ENCODE peak calls at places on chromosome 7, in nine cellular contexts. F is right lobe of liver, L is bronchial epithelial cell, H is pancreas, W is fibroblast of lung, E is A673, Q is neuronal stem cell, U is kidney, O is HL-60. K is an unnamed sample.

GRCh38 chr7:12571691-12572090 is 1.2 kb downstream of the SCIN start:
- DNase-seq in F (no peak), L (no peak), H (no peak), W (no peak), E (no peak), Q (no peak), U (no peak), O (no peak), K (no peak)

GRCh38 chr7:148912758-148913541 is 28.9 kb upstream of the EZH2 start:
- DNase-seq in F (no peak), L (peak), H (no peak), W (peak), E (no peak), Q (no peak), U (no peak), O (no peak), K (no peak)

GRCh38 chr7:150447966-150448788 is 2.3 kb upstream of the GIMAP8 start:
- DNase-seq in F (no peak), L (no peak), H (no peak), W (no peak), E (no peak), Q (no peak), U (no peak), O (no peak), K (no peak)

GRCh38 chr7:29426587-29426986 is 137.0 kb upstream of the PRR15 start:
- DNase-seq in F (no peak), L (no peak), H (no peak), W (no peak), E (no peak), Q (no peak), U (no peak), O (no peak), K (no peak)

GRCh38 chr7:16071246-16071857 is 350.0 kb downstream of the CRPPA start:
- DNase-seq in F (no peak), L (peak), H (no peak), W (peak), E (peak), Q (peak), U (no peak), O (no peak), K (no peak)

GRCh38 chr7:47154781-47155180 is 427.1 kb downstream of the TNS3 start:
- DNase-seq in F (no peak), L (no peak), H (no peak), W (no peak), E (no peak), Q (no peak), U (no peak), O (no peak), K (no peak)

GRCh38 chr7:107029764-107030286 is 14.7 kb upstream of the PRKAR2B start:
- DNase-seq in F (no peak), L (no peak), H (no peak), W (no peak), E (no peak), Q (no peak), U (no peak), O (no peak), K (no peak)

GRCh38 chr7:33550363-33550762 is 355.0 kb upstream of the BMPER start:
- DNase-seq in F (no peak), L (no peak), H (no peak), W (no peak), E (no peak), Q (no peak), U (no peak), O (no peak), K (no peak)

GRCh38 chr7:52826515-52826914 is 208.9 kb upstream of the POM121L12 start:
- DNase-seq in F (no peak), L (no peak), H (no peak), W (no peak), E (no peak), Q (no peak), U (no peak), O (no peak), K (no peak)

GRCh38 chr7:7924303-7924702 is 44.3 kb upstream of the GLCCI1 start:
- DNase-seq in F (no peak), L (no peak), H (no peak), W (no peak), E (no peak), Q (no peak), U (no peak), O (no peak), K (no peak)

GRCh38 chr7:54788664-54789063 is 29.7 kb upstream of the SEC61G start:
- DNase-seq in F (no peak), L (peak), H (peak), W (peak), E (peak), Q (peak), U (no peak), O (peak), K (peak)

GRCh38 chr7:44935016-44935415 is 43.8 kb downstream of the MYO1G start:
- DNase-seq in F (no peak), L (no peak), H (no peak), W (no peak), E (no peak), Q (no peak), U (no peak), O (no peak), K (no peak)

GRCh38 chr7:98399903-98400537 is 870 bp downstream of the BAIAP2L1 start:
- DNase-seq in F (peak), L (no peak), H (no peak), W (peak), E (no peak), Q (peak), U (no peak), O (no peak), K (no peak)

GRCh38 chr7:94445696-94446194 is 51.0 kb downstream of the COL1A2 start:
- DNase-seq in F (no peak), L (no peak), H (no peak), W (no peak), E (no peak), Q (no peak), U (no peak), O (no peak), K (no peak)

GRCh38 chr7:12861070-12861469 is 173.6 kb downstream of the ARL4A start:
- DNase-seq in F (no peak), L (no peak), H (peak), W (peak), E (no peak), Q (no peak), U (no peak), O (no peak), K (no peak)

GRCh38 chr7:17010637-17011300 is 129.0 kb upstream of the AGR3 start:
- DNase-seq in F (no peak), L (no peak), H (no peak), W (no peak), E (no peak), Q (no peak), U (no peak), O (no peak), K (no peak)

GRCh38 chr7:143433759-143434158 is 9.5 kb upstream of the TAS2R60 start:
- DNase-seq in F (no peak), L (no peak), H (no peak), W (no peak), E (no peak), Q (no peak), U (no peak), O (no peak), K (no peak)

GRCh38 chr7:95469850-95470249 is 15.9 kb upstream of the ASB4 start:
- DNase-seq in F (no peak), L (no peak), H (no peak), W (no peak), E (peak), Q (no peak), U (no peak), O (no peak), K (no peak)

GRCh38 chr7:95472521-95473160 is 13.1 kb upstream of the ASB4 start:
- DNase-seq in F (no peak), L (peak), H (no peak), W (peak), E (peak), Q (no peak), U (no peak), O (no peak), K (no peak)

GRCh38 chr7:95469187-95469586 is 16.6 kb upstream of the ASB4 start:
- DNase-seq in F (no peak), L (peak), H (no peak), W (no peak), E (no peak), Q (no peak), U (no peak), O (no peak), K (no peak)

GRCh38 chr7:95471076-95471475 is 14.7 kb upstream of the ASB4 start:
- DNase-seq in F (no peak), L (no peak), H (no peak), W (no peak), E (peak), Q (no peak), U (no peak), O (no peak), K (no peak)

GRCh38 chr7:95470452-95470851 is 15.3 kb upstream of the ASB4 start:
- DNase-seq in F (peak), L (peak), H (peak), W (peak), E (peak), Q (no peak), U (no peak), O (no peak), K (no peak)
- H3K4me3 ChIP-seq in F (no peak), L (no peak), H (no peak), W (no peak), E (peak), Q (peak), U (no peak), O (no peak), K (no peak)

GRCh38 chr7:75969182-75969581 is 25.2 kb downstream of the TMEM120A start:
- DNase-seq in F (peak), L (no peak), H (no peak), W (no peak), E (no peak), Q (no peak), U (no peak), O (no peak), K (no peak)

GRCh38 chr7:75967573-75967997 is 26.8 kb downstream of the TMEM120A start:
- DNase-seq in F (no peak), L (no peak), H (no peak), W (no peak), E (no peak), Q (no peak), U (peak), O (peak), K (no peak)

GRCh38 chr7:75969704-75970498 is 24.5 kb downstream of the TMEM120A start:
- DNase-seq in F (no peak), L (no peak), H (no peak), W (no peak), E (no peak), Q (no peak), U (no peak), O (no peak), K (no peak)

GRCh38 chr7:75968012-75968411 is 26.4 kb downstream of the TMEM120A start:
- DNase-seq in F (peak), L (no peak), H (no peak), W (no peak), E (no peak), Q (no peak), U (no peak), O (no peak), K (no peak)

DNA sequence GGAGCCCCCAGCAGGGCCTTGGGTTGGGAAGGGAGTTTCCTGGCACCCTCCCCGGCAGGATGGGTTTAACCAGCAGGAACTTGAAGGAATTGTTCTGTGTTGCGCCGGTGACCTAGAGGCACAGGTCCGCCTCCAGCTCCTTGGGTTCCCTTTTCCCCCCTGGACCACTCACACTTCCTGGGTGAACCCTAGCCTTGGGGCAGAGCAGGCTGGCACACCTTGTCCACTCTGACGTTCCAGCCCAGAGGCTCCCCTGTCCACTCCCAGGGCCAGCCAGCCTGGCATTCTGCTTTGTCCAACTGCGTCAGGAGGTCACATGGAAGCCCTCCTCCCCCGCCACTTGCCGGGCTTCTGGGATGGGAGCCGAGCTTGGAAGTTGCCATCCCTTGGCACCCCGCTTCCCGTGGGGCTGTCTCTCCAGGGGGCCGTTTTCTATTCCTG is 25.8 kb downstream of the TMEM120A start:
- DNase-seq in F (peak), L (no peak), H (no peak), W (no peak), E (no peak), Q (no peak), U (no peak), O (no peak), K (no peak)
- H3K4me3 ChIP-seq in F (no peak), L (no peak), H (no peak), W (no peak), E (no peak), Q (no peak), U (no peak), O (no peak), K (no peak)

DNA sequence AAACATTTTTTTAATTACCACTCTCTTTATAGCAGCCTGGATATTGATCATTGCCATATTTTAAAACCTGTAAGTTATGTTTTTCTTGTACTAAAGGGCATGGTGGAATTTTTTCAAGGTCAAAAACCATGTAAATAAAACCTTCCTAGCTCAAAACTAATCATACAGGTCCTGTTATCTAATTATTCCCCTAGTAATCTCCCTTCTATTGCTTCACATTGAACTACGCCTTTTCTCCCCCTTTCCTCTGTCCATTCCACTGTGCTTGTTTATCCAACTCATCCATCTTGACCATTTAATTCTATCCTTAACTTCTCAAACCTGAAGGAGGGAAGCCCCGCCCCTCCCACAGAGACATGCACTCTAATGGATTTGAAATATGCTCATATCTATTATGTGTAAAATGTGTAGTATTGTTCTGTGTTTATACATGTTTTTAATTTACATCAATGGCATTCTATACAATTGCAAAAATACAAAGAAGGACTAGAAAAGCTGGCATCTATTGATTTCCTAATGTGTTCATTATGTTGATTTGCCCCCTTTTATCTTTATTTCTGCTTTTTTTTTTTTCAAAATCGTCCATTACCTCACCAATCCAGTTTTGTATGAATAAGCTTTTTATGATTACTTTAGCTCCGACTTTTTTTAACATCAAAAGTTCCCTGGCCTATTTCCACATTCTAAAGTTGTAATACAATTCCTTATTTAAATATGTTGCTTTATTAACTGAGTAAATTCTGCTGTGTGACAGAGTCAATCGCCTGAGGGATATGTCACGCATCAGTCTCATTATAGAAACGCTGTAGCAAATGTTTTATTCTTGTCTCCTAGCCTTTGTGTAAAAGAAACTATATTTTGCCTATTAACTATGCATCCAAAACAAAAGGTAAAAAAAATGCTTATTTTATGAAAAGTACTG is 61.1 kb downstream of the MET start:
- DNase-seq in F (no peak), L (no peak), H (no peak), W (no peak), E (no peak), Q (no peak), U (no peak), O (no peak), K (no peak)
- H3K4me3 ChIP-seq in F (no peak), L (no peak), H (no peak), W (no peak), E (no peak), Q (no peak), U (peak), O (no peak), K (no peak)

DNA sequence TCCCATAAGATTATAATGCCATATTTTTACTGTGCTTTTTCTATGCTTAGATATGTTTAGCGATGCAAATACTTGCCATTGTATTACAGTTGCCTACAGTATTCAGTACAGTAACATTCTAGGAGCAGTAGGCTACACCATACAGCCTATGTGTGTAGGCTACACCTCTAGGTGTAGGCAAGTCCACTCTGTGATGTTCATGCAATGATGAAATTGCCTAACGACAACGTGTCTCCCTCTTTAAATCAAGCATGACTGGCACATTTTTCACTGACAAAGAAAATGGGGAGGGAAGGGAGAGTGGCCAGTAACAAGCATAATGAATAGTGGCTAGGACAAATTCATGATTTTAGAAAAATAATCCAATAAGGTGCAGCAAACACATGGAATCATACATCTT is 1.7 kb downstream of the NCAPG2 start:
- DNase-seq in F (no peak), L (no peak), H (no peak), W (no peak), E (no peak), Q (no peak), U (no peak), O (no peak), K (no peak)
- H3K4me3 ChIP-seq in F (no peak), L (no peak), H (no peak), W (peak), E (peak), Q (peak), U (no peak), O (peak), K (no peak)

GRCh38 chr7:1279041-1279440 is 46.4 kb downstream of the UNCX start:
- DNase-seq in F (no peak), L (no peak), H (no peak), W (no peak), E (no peak), Q (no peak), U (peak), O (no peak), K (no peak)
- H3K4me3 ChIP-seq in F (no peak), L (no peak), H (no peak), W (no peak), E (no peak), Q (no peak), U (no peak), O (no peak), K (no peak)

K was measured in prostate gland.